ENCODE peak calls at places on chromosomes 5 and 9, in four cellular contexts. K is fibroblast of lung, C is HepG2, Y is cardiac fibroblast. Q is an unnamed sample.

GRCh38 chr9:33229359-33230120 is 10.4 kb upstream of the SPINK4 start:
- DNase-seq in K (no peak), C (peak), Y (no peak), Q (no peak)

GRCh38 chr5:139335811-139336210 is 5.8 kb upstream of the PAIP2 start:
- DNase-seq in K (no peak), Y (no peak), C (peak), Q (peak)

GRCh38 chr9:119101048-119101447 is 268.2 kb downstream of the BRINP1 start:
- DNase-seq in K (no peak), Y (no peak), C (no peak), Q (no peak)

GRCh38 chr9:77712533-77713130 is 64.5 kb upstream of the GNA14 start:
- DNase-seq in Y (peak), C (peak), K (peak), Q (peak)

GRCh38 chr5:111618644-111619271 is 106.4 kb upstream of the STARD4 start:
- DNase-seq in K (no peak), Y (no peak), C (no peak), Q (no peak)

GRCh38 chr5:139037732-139038131 is 160.4 kb downstream of the SIL1 start:
- DNase-seq in C (no peak), K (no peak), Y (peak), Q (no peak)

GRCh38 chr5:138696501-138696900 is 56.7 kb upstream of the CTNNA1 start:
- DNase-seq in C (no peak), K (no peak), Y (peak), Q (peak)

GRCh38 chr9:115694014-115694413 is 459.6 kb upstream of the PAPPA start:
- DNase-seq in Y (peak), C (peak), K (peak), Q (peak)

GRCh38 chr5:139552893-139553575 is 8.1 kb upstream of the UBE2D2 start:
- DNase-seq in K (no peak), Y (no peak), C (no peak), Q (no peak)

GRCh38 chr9:78144663-78145377 is 91.1 kb upstream of the CEP78 start:
- DNase-seq in K (no peak), C (no peak), Y (no peak), Q (no peak)

GRCh38 chr5:107968998-107969397 is 298.3 kb upstream of the EFNA5 start:
- DNase-seq in C (no peak), Y (peak), K (peak), Q (peak)

GRCh38 chr5:117454716-117455212 is 880.1 kb upstream of the SEMA6A start:
- DNase-seq in K (peak), C (peak), Y (peak), Q (no peak)

GRCh38 chr9:83472221-83472665 is 66.0 kb downstream of the FRMD3 start:
- DNase-seq in Y (peak), K (no peak), C (peak), Q (peak)

GRCh38 chr9:37056086-37056485 is 22.0 kb upstream of the PAX5 start:
- DNase-seq in Y (no peak), K (no peak), C (no peak), Q (no peak)

GRCh38 chr9:136743639-136744211 is 985 bp upstream of the LCN10 start:
- DNase-seq in C (no peak), K (no peak), Y (no peak), Q (no peak)

GRCh38 chr5:20028506-20028905 is 40.5 kb upstream of the CDH18 start:
- DNase-seq in K (peak), C (no peak), Y (peak), Q (no peak)

GRCh38 chr5:170632985-170633234 is 129.1 kb downstream of the KCNIP1 start:
- DNase-seq in K (no peak), C (no peak), Y (no peak), Q (no peak)

GRCh38 chr5:169550227-169550626 is 33.3 kb upstream of the SPDL1 start:
- DNase-seq in C (no peak), K (no peak), Y (no peak), Q (no peak)

GRCh38 chr5:143642791-143643190 is 169.2 kb upstream of the HMHB1 start:
- DNase-seq in K (no peak), C (no peak), Y (peak), Q (peak)

GRCh38 chr5:145945620-145946111 is 9.3 kb downstream of the SH3RF2 start:
- DNase-seq in K (no peak), Y (no peak), C (no peak), Q (no peak)

DNA sequence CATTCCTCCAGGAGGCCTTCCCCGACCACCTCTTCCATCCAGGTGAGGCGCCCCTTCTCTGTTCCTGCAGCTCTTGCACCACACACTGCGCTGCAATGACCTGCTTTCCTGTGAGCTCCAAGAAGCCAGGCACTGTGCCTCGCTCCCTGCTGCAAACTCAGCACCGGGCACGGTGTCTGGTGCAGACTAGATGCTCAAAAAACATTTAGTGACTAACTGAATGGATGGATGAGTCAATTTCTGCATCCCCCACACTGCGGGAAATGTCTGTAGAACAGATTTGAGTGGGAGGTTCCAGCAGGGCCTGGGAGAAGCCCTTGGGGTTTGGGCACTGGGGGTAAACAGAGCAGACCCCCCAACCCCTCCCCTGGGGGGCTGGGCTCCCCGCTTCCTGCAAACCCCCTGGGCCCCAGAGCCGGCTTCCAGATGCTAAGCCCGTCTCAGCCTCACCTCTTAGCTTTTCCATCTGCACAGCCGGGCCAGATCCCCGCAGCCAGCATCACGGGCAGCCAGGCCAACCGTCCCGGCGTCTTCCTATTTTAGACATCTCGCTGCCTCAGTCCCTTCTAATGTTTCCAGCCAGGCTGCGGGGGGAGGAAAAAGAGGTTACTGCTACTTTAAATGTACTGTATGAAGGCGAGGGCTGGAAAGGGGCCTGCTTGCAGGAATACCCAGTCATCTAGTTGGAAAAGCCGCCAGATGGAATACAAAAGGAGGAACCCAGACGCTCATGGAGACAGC is 66.9 kb upstream of the GGTA1 start:
- DNase-seq in Y (peak), K (peak), C (no peak), Q (peak)
- H3K4me3 ChIP-seq in Y (peak), K (peak), C (no peak), Q (peak)

GRCh38 chr5:167786871-167787568 is 504.4 kb upstream of the WWC1 start:
- DNase-seq in C (no peak), K (no peak), Y (no peak), Q (no peak)
- TF ChIP-seq CTCF in C (no peak), K (no peak), Y (no peak), Q (no peak)

DNA sequence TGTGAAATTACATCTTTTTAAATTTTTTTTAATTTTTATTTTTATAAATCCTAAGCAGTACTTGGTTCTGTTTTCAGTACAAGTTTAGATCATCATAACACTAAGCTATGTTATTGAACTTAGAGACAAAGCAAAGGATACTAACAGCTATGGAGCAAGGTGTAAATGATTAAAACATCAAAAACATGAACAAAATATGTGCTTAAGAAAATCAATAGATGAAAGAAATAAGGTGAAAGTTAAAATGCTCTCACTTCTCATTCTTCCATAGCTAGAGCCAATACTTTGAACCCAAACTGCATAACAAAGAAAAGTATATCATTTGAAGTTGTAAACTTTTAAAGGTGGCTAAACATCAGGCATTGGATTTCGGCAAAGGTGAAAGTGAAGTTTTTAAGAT is 292.3 kb upstream of the PUM3 start:
- DNase-seq in C (no peak), Y (no peak), K (no peak), Q (no peak)
- H3K4me3 ChIP-seq in C (no peak), Y (no peak), K (no peak), Q (no peak)

DNA sequence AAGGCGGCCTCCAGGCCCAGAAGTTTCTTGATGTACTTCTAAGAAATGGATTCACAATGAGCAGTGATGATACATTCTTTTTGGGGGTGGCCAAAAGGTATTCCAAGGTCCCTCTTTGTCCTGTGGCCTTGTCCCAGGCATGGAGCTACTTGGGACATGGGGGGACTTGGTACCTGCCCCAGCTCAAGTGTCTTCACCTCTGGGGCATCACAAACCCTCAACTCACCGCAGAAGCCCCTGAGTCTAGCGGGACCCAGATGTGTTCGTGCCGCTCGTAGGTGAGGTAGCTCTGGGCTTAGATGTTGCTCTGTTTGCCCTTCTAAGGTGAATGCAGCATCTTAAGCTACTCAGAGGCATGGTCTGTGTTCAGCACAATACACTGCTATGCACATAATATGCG is 338.0 kb upstream of the IRX4 start:
- DNase-seq in Y (no peak), K (no peak), C (no peak), Q (no peak)
- TF ChIP-seq CTCF in Y (no peak), K (no peak), C (no peak), Q (no peak)